ENCODE peak calls at places on chromosomes 5 and 9, in four cellular contexts. B, J, X and H are unnamed samples. For H3K27me3, the result is how much of the 10 kb centered on the place peaks cover.

GRCh38 chr5:9557696-9558095 is 11.8 kb upstream of the SEMA5A start:
- DNase-seq in B (no peak), J (no peak), X (no peak), H (no peak)

GRCh38 chr5:150161242-150162141 is 5.1 kb upstream of the CDX1 start:
- DNase-seq in B (peak), J (peak), X (peak), H (no peak)

GRCh38 chr5:54383941-54384340 is 71.6 kb upstream of the HSPB3 start:
- DNase-seq in B (no peak), J (no peak), X (no peak), H (no peak)

GRCh38 chr9:128886211-128886826 is 4.4 kb downstream of the LRRC8A start:
- DNase-seq in B (no peak), J (no peak), X (no peak), H (no peak)

GRCh38 chr5:180975338-180975737 is 13.3 kb upstream of the BTNL3 start:
- DNase-seq in B (no peak), J (no peak), X (no peak), H (peak)

GRCh38 chr9:133359420-133360175 is 3.2 kb downstream of the SURF2 start:
- DNase-seq in B (peak), J (peak), X (no peak), H (no peak)

GRCh38 chr9:3224931-3225330 is 300.9 kb downstream of the RFX3 start:
- DNase-seq in B (no peak), J (no peak), X (no peak), H (no peak)

GRCh38 chr5:67000794-67001475 is 195.7 kb downstream of the CD180 start:
- DNase-seq in B (no peak), J (no peak), X (no peak), H (no peak)

GRCh38 chr5:115947260-115947659 is 15.0 kb upstream of the LVRN start:
- DNase-seq in B (no peak), J (no peak), X (no peak), H (no peak)

GRCh38 chr5:151357792-151358191 is 10.4 kb upstream of the SLC36A2 start:
- DNase-seq in B (no peak), J (no peak), X (no peak), H (no peak)

GRCh38 chr5:26889810-26890209 is 148.6 kb downstream of the CDH9 start:
- DNase-seq in B (no peak), J (no peak), X (no peak), H (no peak)

GRCh38 chr9:26261503-26262330 is 583.5 kb upstream of the TUSC1 start:
- DNase-seq in B (no peak), J (no peak), X (no peak), H (no peak)

GRCh38 chr9:74556685-74557084 is 59.5 kb downstream of the RORB start:
- DNase-seq in B (no peak), J (no peak), X (no peak), H (no peak)

GRCh38 chr9:72839140-72839539 is 113.7 kb downstream of the ALDH1A1 start:
- DNase-seq in B (no peak), J (no peak), X (no peak), H (no peak)

GRCh38 chr5:71830626-71831539 is 111.8 kb downstream of the CARTPT start:
- DNase-seq in B (no peak), J (no peak), X (no peak), H (no peak)

GRCh38 chr9:109408759-109409462 is 88.1 kb upstream of the EPB41L4B start:
- DNase-seq in B (no peak), J (no peak), X (no peak), H (no peak)

GRCh38 chr5:138523406-138523805 is 19.6 kb downstream of the ETF1 start:
- DNase-seq in B (no peak), J (no peak), X (no peak), H (no peak)

GRCh38 chr9:96741771-96742170 is 36.1 kb downstream of the ZNF510 start:
- DNase-seq in B (no peak), J (no peak), X (no peak), H (no peak)

GRCh38 chr5:109399092-109399759 is 10.5 kb downstream of the PJA2 start:
- DNase-seq in B (no peak), J (no peak), X (no peak), H (no peak)

GRCh38 chr5:28807230-28807629 is 1768.8 kb upstream of the CDH9 start:
- DNase-seq in B (no peak), J (no peak), X (no peak), H (no peak)

GRCh38 chr5:126837907-126838539 is 61.1 kb downstream of the LMNB1 start:
- DNase-seq in B (no peak), J (no peak), X (no peak), H (no peak)

GRCh38 chr5:80935811-80936385 is 24.3 kb upstream of the RASGRF2 start:
- DNase-seq in B (peak), J (no peak), X (no peak), H (no peak)

GRCh38 chr5:51495672-51496071 is 112.4 kb downstream of the ISL1 start:
- DNase-seq in B (no peak), J (no peak), X (no peak), H (no peak)

GRCh38 chr9:133460405-133461175 is 812 bp downstream of the CACFD1 start:
- DNase-seq in B (peak), J (peak), X (peak), H (no peak)

GRCh38 chr5:181047921-181048320 is 7.9 kb downstream of the BTNL9 start:
- DNase-seq in B (no peak), J (peak), X (no peak), H (no peak)

GRCh38 chr5:160009591-160009989 is 651 bp downstream of the TTC1 start:
- DNase-seq in B (no peak), J (peak), X (peak), H (no peak)

GRCh38 chr9:112037281-112038016 is 137.6 kb downstream of the SUSD1 start:
- DNase-seq in B (no peak), J (no peak), X (no peak), H (peak)

GRCh38 chr5:173429489-173430150 is 101.4 kb upstream of the STC2 start:
- DNase-seq in B (no peak), J (no peak), X (no peak), H (no peak)

GRCh38 chr9:128512820-128513219 is 8.3 kb downstream of the GLE1 start:
- DNase-seq in B (no peak), J (no peak), X (no peak), H (no peak)

GRCh38 chr5:99005506-99005905 is 76.7 kb upstream of the CHD1 start:
- DNase-seq in B (no peak), J (no peak), X (no peak), H (no peak)

GRCh38 chr5:43191740-43192557 is at the start of gene NIM1K:
- DNase-seq in B (peak), J (peak), X (no peak), H (no peak)

GRCh38 chr9:137184881-137185660 is 3.3 kb downstream of the ANAPC2 start:
- DNase-seq in B (no peak), J (no peak), X (no peak), H (no peak)

GRCh38 chr5:80149161-80149609 is 106.7 kb downstream of the SERINC5 start:
- DNase-seq in B (no peak), J (no peak), X (no peak), H (no peak)

GRCh38 chr5:2149196-2149541 is 266.4 kb upstream of the IRX4 start:
- DNase-seq in B (peak), J (no peak), X (no peak), H (no peak)

GRCh38 chr5:166952055-166952454 is 1339.4 kb upstream of the WWC1 start:
- DNase-seq in B (no peak), J (no peak), X (no peak), H (no peak)

GRCh38 chr5:60505796-60506195 is 194.2 kb downstream of the DEPDC1B start:
- DNase-seq in B (no peak), J (no peak), X (no peak), H (no peak)

GRCh38 chr5:169029661-169030274 is 271.2 kb downstream of the SLIT3 start:
- DNase-seq in B (no peak), J (no peak), X (no peak), H (no peak)

GRCh38 chr5:132799392-132799791 is 13.7 kb upstream of the SOWAHA start:
- DNase-seq in B (no peak), J (no peak), X (no peak), H (no peak)

GRCh38 chr5:91332267-91333044 is 50.7 kb downstream of the ARRDC3 start:
- DNase-seq in B (peak), J (no peak), X (peak), H (no peak)

GRCh38 chr9:10806873-10807272 is 194.1 kb upstream of the PTPRD start:
- DNase-seq in B (no peak), J (no peak), X (no peak), H (no peak)

DNA sequence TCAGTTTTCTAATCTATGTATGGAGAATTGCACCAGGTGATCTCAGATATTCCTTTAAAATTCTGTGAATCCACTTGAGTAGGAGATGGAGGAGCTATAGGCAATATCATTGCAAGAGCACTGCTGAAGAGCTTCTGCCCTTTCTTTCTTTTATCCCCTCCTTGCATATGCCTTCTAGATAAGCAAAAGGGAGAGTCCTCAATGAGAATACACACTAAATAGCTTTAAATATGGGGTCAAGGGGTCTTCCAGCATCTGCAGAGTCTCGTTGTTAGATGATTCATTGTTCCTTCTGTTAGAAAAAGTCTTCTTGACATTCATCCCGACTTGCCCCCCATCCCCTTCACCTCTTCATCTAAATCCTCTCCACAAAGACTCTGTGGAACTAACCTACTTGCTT is 156.1 kb downstream of the PIK3R1 start:
- DNase-seq in B (no peak), J (no peak), X (no peak), H (no peak)
- TF ChIP-seq MAX in B (no peak), J (no peak), X (no peak), H (no peak)

GRCh38 chr9:136013524-136014034 is 52.4 kb upstream of the UBAC1 start:
- DNase-seq in B (no peak), J (no peak), X (no peak), H (no peak)
- TF ChIP-seq HDAC6 in B (no peak), J (no peak), X (no peak), H (no peak)

GRCh38 chr9:97944612-97945011 is 6.6 kb upstream of the HEMGN start:
- DNase-seq in B (no peak), J (no peak), X (peak), H (no peak)
- H3K27me3 ChIP-seq in B (under half), J (under half), X (under half), H (under half)

GRCh38 chr5:4862500-4862899 is 277.6 kb upstream of the ADAMTS16 start:
- DNase-seq in B (peak), J (no peak), X (peak), H (no peak)

GRCh38 chr5:4866131-4866659 is 273.9 kb upstream of the ADAMTS16 start:
- DNase-seq in B (no peak), J (no peak), X (no peak), H (no peak)

GRCh38 chr5:4873656-4874055 is 266.5 kb upstream of the ADAMTS16 start:
- DNase-seq in B (no peak), J (no peak), X (no peak), H (no peak)

GRCh38 chr5:4866817-4867216 is 273.3 kb upstream of the ADAMTS16 start:
- DNase-seq in B (no peak), J (no peak), X (no peak), H (no peak)

DNA sequence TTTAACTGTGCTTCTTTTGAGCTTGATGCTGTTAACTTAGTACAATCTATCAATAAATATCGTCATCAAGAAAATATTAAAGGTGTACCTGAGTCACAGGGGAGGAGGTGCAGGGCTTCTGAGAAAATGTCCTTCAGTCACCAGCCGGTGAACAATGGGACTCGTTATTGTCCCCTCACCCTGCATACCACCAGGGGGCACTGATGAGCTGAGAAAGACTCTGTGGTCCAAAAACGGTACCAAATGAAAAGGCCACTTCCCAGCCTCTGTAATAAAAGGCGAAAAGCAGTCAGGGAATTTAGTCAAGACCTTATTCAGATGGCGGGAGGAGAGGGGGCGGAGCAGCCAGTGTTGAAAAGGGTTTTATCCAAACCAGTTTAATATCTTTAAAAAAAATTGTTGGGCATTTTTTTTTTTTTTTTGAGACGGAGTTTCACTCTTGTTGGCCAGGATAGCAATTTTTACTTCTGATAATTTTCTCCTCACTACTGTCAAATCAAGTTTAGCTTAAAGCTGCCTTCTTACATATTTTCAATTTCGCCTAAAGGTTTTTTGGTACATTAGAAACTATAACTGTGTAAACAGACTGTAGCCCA is 271.9 kb upstream of the ADAMTS16 start:
- DNase-seq in B (peak), J (peak), X (peak), H (no peak)
- TF ChIP-seq MAX in B (no peak), J (no peak), X (no peak), H (no peak)